ENCODE peak calls at places on chromosomes 12 and 14, in nine cellular contexts. One of them, this sample, is unnamed.

GRCh38 chr14:93993382-93993781 is 3.7 kb upstream of the CCDC197 start:
- DNase-seq in cardiac muscle cell: no peak
- DNase-seq in CD4-positive, alpha-beta memory T cell: no peak
- DNase-seq in C1 segment of cervical spinal cord: no peak
- DNase-seq in aorta: no peak
- DNase-seq in H54: no peak
- DNase-seq in CMK: no peak
- DNase-seq in stimulated activated naive CD8-positive, alpha-beta T cell treated with anti-CD3 and anti-CD28 coated beads, Interleukin-15, amount 100 ng/mL, for 72 hours: no peak
- DNase-seq in PC-3: no peak
- DNase-seq in this sample: no peak

GRCh38 chr12:50240792-50241114 is 42.6 kb downstream of the LIMA1 start:
- DNase-seq in cardiac muscle cell: no peak
- DNase-seq in CMK: no peak
- DNase-seq in PC-3: no peak
- DNase-seq in C1 segment of cervical spinal cord: no peak
- DNase-seq in aorta: no peak
- DNase-seq in H54: no peak
- DNase-seq in CD4-positive, alpha-beta memory T cell: no peak
- DNase-seq in stimulated activated naive CD8-positive, alpha-beta T cell treated with anti-CD3 and anti-CD28 coated beads, Interleukin-15, amount 100 ng/mL, for 72 hours: no peak
- DNase-seq in this sample: no peak

GRCh38 chr14:74546416-74546815 is 52.9 kb downstream of the ISCA2 start:
- DNase-seq in CD4-positive, alpha-beta memory T cell: no peak
- DNase-seq in cardiac muscle cell: no peak
- DNase-seq in CMK: no peak
- DNase-seq in H54: no peak
- DNase-seq in C1 segment of cervical spinal cord: no peak
- DNase-seq in aorta: no peak
- DNase-seq in PC-3: no peak
- DNase-seq in stimulated activated naive CD8-positive, alpha-beta T cell treated with anti-CD3 and anti-CD28 coated beads, Interleukin-15, amount 100 ng/mL, for 72 hours: no peak
- DNase-seq in this sample: no peak

GRCh38 chr14:79044894-79045624 is 874.9 kb downstream of the NRXN3 start:
- DNase-seq in PC-3: peak; percentile 97
- DNase-seq in cardiac muscle cell: no peak
- DNase-seq in CD4-positive, alpha-beta memory T cell: no peak
- DNase-seq in C1 segment of cervical spinal cord: no peak
- DNase-seq in CMK: no peak
- DNase-seq in H54: peak; percentile 11
- DNase-seq in stimulated activated naive CD8-positive, alpha-beta T cell treated with anti-CD3 and anti-CD28 coated beads, Interleukin-15, amount 100 ng/mL, for 72 hours: no peak
- DNase-seq in aorta: no peak
- DNase-seq in this sample: peak; percentile 70

GRCh38 chr12:41008472-41008871 is 179.6 kb upstream of the PDZRN4 start:
- DNase-seq in PC-3: no peak
- DNase-seq in C1 segment of cervical spinal cord: no peak
- DNase-seq in CD4-positive, alpha-beta memory T cell: no peak
- DNase-seq in cardiac muscle cell: no peak
- DNase-seq in CMK: no peak
- DNase-seq in aorta: no peak
- DNase-seq in H54: no peak
- DNase-seq in stimulated activated naive CD8-positive, alpha-beta T cell treated with anti-CD3 and anti-CD28 coated beads, Interleukin-15, amount 100 ng/mL, for 72 hours: no peak
- DNase-seq in this sample: no peak

GRCh38 chr12:51047655-51048540 is at the start of gene LETMD1:
- DNase-seq in stimulated activated naive CD8-positive, alpha-beta T cell treated with anti-CD3 and anti-CD28 coated beads, Interleukin-15, amount 100 ng/mL, for 72 hours: peak; percentile 92
- DNase-seq in aorta: peak; percentile 94
- DNase-seq in PC-3: peak; percentile 99
- DNase-seq in cardiac muscle cell: peak; percentile 98
- DNase-seq in H54: peak; percentile 93
- DNase-seq in CD4-positive, alpha-beta memory T cell: peak; percentile 94
- DNase-seq in C1 segment of cervical spinal cord: peak; percentile 98
- DNase-seq in CMK: peak; percentile 78
- DNase-seq in this sample: peak; percentile 99

GRCh38 chr14:99213101-99213500 is 58.9 kb downstream of the BCL11B start:
- DNase-seq in CMK: no peak
- DNase-seq in CD4-positive, alpha-beta memory T cell: no peak
- DNase-seq in cardiac muscle cell: no peak
- DNase-seq in C1 segment of cervical spinal cord: no peak
- DNase-seq in PC-3: no peak
- DNase-seq in H54: no peak
- DNase-seq in aorta: no peak
- DNase-seq in stimulated activated naive CD8-positive, alpha-beta T cell treated with anti-CD3 and anti-CD28 coated beads, Interleukin-15, amount 100 ng/mL, for 72 hours: no peak
- DNase-seq in this sample: no peak

GRCh38 chr12:4445156-4446020 is at the start of gene FGF6:
- DNase-seq in stimulated activated naive CD8-positive, alpha-beta T cell treated with anti-CD3 and anti-CD28 coated beads, Interleukin-15, amount 100 ng/mL, for 72 hours: no peak
- DNase-seq in C1 segment of cervical spinal cord: no peak
- DNase-seq in aorta: no peak
- DNase-seq in PC-3: no peak
- DNase-seq in H54: no peak
- DNase-seq in CMK: no peak
- DNase-seq in CD4-positive, alpha-beta memory T cell: no peak
- DNase-seq in cardiac muscle cell: no peak
- DNase-seq in this sample: no peak

GRCh38 chr12:108667349-108667748 is 33.7 kb upstream of the SELPLG start:
- DNase-seq in cardiac muscle cell: no peak
- DNase-seq in CMK: no peak
- DNase-seq in stimulated activated naive CD8-positive, alpha-beta T cell treated with anti-CD3 and anti-CD28 coated beads, Interleukin-15, amount 100 ng/mL, for 72 hours: no peak
- DNase-seq in H54: no peak
- DNase-seq in CD4-positive, alpha-beta memory T cell: no peak
- DNase-seq in PC-3: no peak
- DNase-seq in C1 segment of cervical spinal cord: no peak
- DNase-seq in aorta: no peak
- DNase-seq in this sample: no peak

GRCh38 chr12:61011767-61012423 is 1248.3 kb upstream of the USP15 start:
- DNase-seq in CMK: no peak
- DNase-seq in stimulated activated naive CD8-positive, alpha-beta T cell treated with anti-CD3 and anti-CD28 coated beads, Interleukin-15, amount 100 ng/mL, for 72 hours: no peak
- DNase-seq in aorta: no peak
- DNase-seq in H54: no peak
- DNase-seq in C1 segment of cervical spinal cord: no peak
- DNase-seq in CD4-positive, alpha-beta memory T cell: no peak
- DNase-seq in PC-3: no peak
- DNase-seq in cardiac muscle cell: no peak
- DNase-seq in this sample: no peak

GRCh38 chr14:53214384-53214783 is 61.3 kb upstream of the DDHD1 start:
- DNase-seq in PC-3: no peak
- DNase-seq in cardiac muscle cell: no peak
- DNase-seq in CD4-positive, alpha-beta memory T cell: no peak
- DNase-seq in CMK: no peak
- DNase-seq in stimulated activated naive CD8-positive, alpha-beta T cell treated with anti-CD3 and anti-CD28 coated beads, Interleukin-15, amount 100 ng/mL, for 72 hours: no peak
- DNase-seq in aorta: no peak
- DNase-seq in H54: no peak
- DNase-seq in C1 segment of cervical spinal cord: no peak
- DNase-seq in this sample: no peak

GRCh38 chr14:76307786-76308780 is 67.9 kb upstream of the ESRRB start:
- DNase-seq in CD4-positive, alpha-beta memory T cell: no peak
- DNase-seq in H54: no peak
- DNase-seq in PC-3: peak; percentile 30
- DNase-seq in aorta: no peak
- DNase-seq in CMK: no peak
- DNase-seq in C1 segment of cervical spinal cord: no peak
- DNase-seq in stimulated activated naive CD8-positive, alpha-beta T cell treated with anti-CD3 and anti-CD28 coated beads, Interleukin-15, amount 100 ng/mL, for 72 hours: no peak
- DNase-seq in cardiac muscle cell: no peak
- DNase-seq in this sample: no peak

GRCh38 chr14:73491256-73491976 is 683 bp downstream of the RIOX1 start:
- DNase-seq in H54: peak; percentile 50
- DNase-seq in PC-3: peak; percentile 74
- DNase-seq in CMK: no peak
- DNase-seq in CD4-positive, alpha-beta memory T cell: peak; percentile 70
- DNase-seq in cardiac muscle cell: peak; percentile 75
- DNase-seq in stimulated activated naive CD8-positive, alpha-beta T cell treated with anti-CD3 and anti-CD28 coated beads, Interleukin-15, amount 100 ng/mL, for 72 hours: peak; percentile 76
- DNase-seq in C1 segment of cervical spinal cord: peak; percentile 27
- DNase-seq in aorta: peak; percentile 88
- DNase-seq in this sample: peak; percentile 79

GRCh38 chr14:55071051-55071450 is 19.6 kb downstream of the MAPK1IP1L start:
- DNase-seq in stimulated activated naive CD8-positive, alpha-beta T cell treated with anti-CD3 and anti-CD28 coated beads, Interleukin-15, amount 100 ng/mL, for 72 hours: no peak
- DNase-seq in H54: no peak
- DNase-seq in aorta: no peak
- DNase-seq in CD4-positive, alpha-beta memory T cell: no peak
- DNase-seq in cardiac muscle cell: no peak
- DNase-seq in CMK: no peak
- DNase-seq in PC-3: no peak
- DNase-seq in C1 segment of cervical spinal cord: no peak
- DNase-seq in this sample: no peak

GRCh38 chr12:72031066-72031465 is 92.4 kb downstream of the TPH2 start:
- DNase-seq in H54: no peak
- DNase-seq in stimulated activated naive CD8-positive, alpha-beta T cell treated with anti-CD3 and anti-CD28 coated beads, Interleukin-15, amount 100 ng/mL, for 72 hours: no peak
- DNase-seq in CD4-positive, alpha-beta memory T cell: no peak
- DNase-seq in CMK: no peak
- DNase-seq in aorta: no peak
- DNase-seq in PC-3: no peak
- DNase-seq in cardiac muscle cell: no peak
- DNase-seq in C1 segment of cervical spinal cord: no peak
- DNase-seq in this sample: no peak

GRCh38 chr14:60093606-60094005 is 1.9 kb downstream of the PCNX4 start:
- DNase-seq in H54: no peak
- DNase-seq in CMK: no peak
- DNase-seq in CD4-positive, alpha-beta memory T cell: no peak
- DNase-seq in aorta: no peak
- DNase-seq in C1 segment of cervical spinal cord: no peak
- DNase-seq in stimulated activated naive CD8-positive, alpha-beta T cell treated with anti-CD3 and anti-CD28 coated beads, Interleukin-15, amount 100 ng/mL, for 72 hours: no peak
- DNase-seq in PC-3: peak; percentile 30
- DNase-seq in cardiac muscle cell: no peak
- DNase-seq in this sample: peak; percentile 35

GRCh38 chr12:62625238-62625637 is 158.6 kb downstream of the MON2 start:
- DNase-seq in CMK: no peak
- DNase-seq in CD4-positive, alpha-beta memory T cell: no peak
- DNase-seq in aorta: no peak
- DNase-seq in C1 segment of cervical spinal cord: no peak
- DNase-seq in stimulated activated naive CD8-positive, alpha-beta T cell treated with anti-CD3 and anti-CD28 coated beads, Interleukin-15, amount 100 ng/mL, for 72 hours: no peak
- DNase-seq in PC-3: no peak
- DNase-seq in H54: no peak
- DNase-seq in cardiac muscle cell: no peak
- DNase-seq in this sample: no peak

GRCh38 chr12:54136844-54137580 is 51.8 kb downstream of the SMUG1 start:
- DNase-seq in H54: no peak
- DNase-seq in stimulated activated naive CD8-positive, alpha-beta T cell treated with anti-CD3 and anti-CD28 coated beads, Interleukin-15, amount 100 ng/mL, for 72 hours: no peak
- DNase-seq in CD4-positive, alpha-beta memory T cell: no peak
- DNase-seq in C1 segment of cervical spinal cord: no peak
- DNase-seq in aorta: peak; percentile 44
- DNase-seq in cardiac muscle cell: no peak
- DNase-seq in CMK: no peak
- DNase-seq in PC-3: no peak
- DNase-seq in this sample: no peak

GRCh38 chr12:31929140-31929526 is 30.1 kb upstream of the RESF1 start:
- DNase-seq in CD4-positive, alpha-beta memory T cell: no peak
- DNase-seq in stimulated activated naive CD8-positive, alpha-beta T cell treated with anti-CD3 and anti-CD28 coated beads, Interleukin-15, amount 100 ng/mL, for 72 hours: no peak
- DNase-seq in aorta: no peak
- DNase-seq in cardiac muscle cell: no peak
- DNase-seq in C1 segment of cervical spinal cord: no peak
- DNase-seq in PC-3: no peak
- DNase-seq in H54: no peak
- DNase-seq in CMK: no peak
- DNase-seq in this sample: no peak

GRCh38 chr12:1083888-1084262 is 92.9 kb downstream of the ERC1 start:
- DNase-seq in PC-3: peak; percentile 27
- DNase-seq in CD4-positive, alpha-beta memory T cell: no peak
- DNase-seq in aorta: no peak
- DNase-seq in H54: no peak
- DNase-seq in cardiac muscle cell: peak; percentile 20
- DNase-seq in C1 segment of cervical spinal cord: no peak
- DNase-seq in CMK: peak; percentile 22
- DNase-seq in stimulated activated naive CD8-positive, alpha-beta T cell treated with anti-CD3 and anti-CD28 coated beads, Interleukin-15, amount 100 ng/mL, for 72 hours: no peak
- DNase-seq in this sample: peak; percentile 25

GRCh38 chr12:111759276-111759675 is 7.5 kb upstream of the ALDH2 start:
- DNase-seq in aorta: no peak
- DNase-seq in H54: no peak
- DNase-seq in cardiac muscle cell: no peak
- DNase-seq in CMK: no peak
- DNase-seq in PC-3: no peak
- DNase-seq in stimulated activated naive CD8-positive, alpha-beta T cell treated with anti-CD3 and anti-CD28 coated beads, Interleukin-15, amount 100 ng/mL, for 72 hours: no peak
- DNase-seq in C1 segment of cervical spinal cord: no peak
- DNase-seq in CD4-positive, alpha-beta memory T cell: no peak
- DNase-seq in this sample: no peak

GRCh38 chr12:80064269-80064668 is 35.1 kb upstream of the OTOGL start:
- DNase-seq in CMK: no peak
- DNase-seq in CD4-positive, alpha-beta memory T cell: no peak
- DNase-seq in stimulated activated naive CD8-positive, alpha-beta T cell treated with anti-CD3 and anti-CD28 coated beads, Interleukin-15, amount 100 ng/mL, for 72 hours: no peak
- DNase-seq in cardiac muscle cell: no peak
- DNase-seq in PC-3: no peak
- DNase-seq in H54: no peak
- DNase-seq in aorta: no peak
- DNase-seq in C1 segment of cervical spinal cord: no peak
- DNase-seq in this sample: no peak

GRCh38 chr12:46904406-46905240 is 78.8 kb upstream of the SLC38A4 start:
- DNase-seq in CMK: no peak
- DNase-seq in CD4-positive, alpha-beta memory T cell: no peak
- DNase-seq in PC-3: no peak
- DNase-seq in H54: no peak
- DNase-seq in C1 segment of cervical spinal cord: no peak
- DNase-seq in aorta: no peak
- DNase-seq in cardiac muscle cell: no peak
- DNase-seq in stimulated activated naive CD8-positive, alpha-beta T cell treated with anti-CD3 and anti-CD28 coated beads, Interleukin-15, amount 100 ng/mL, for 72 hours: no peak
- DNase-seq in this sample: no peak

This sample was measured in RKO.